ENCODE peak calls at places on chromosomes 1 and 21, in five cellular contexts. X is NCI-H1417, P is NCI-H345, Y is activated T-cell treated with anti-CD3 and anti-CD28 coated beads for 1 hour, S is colonic mucosa. L is an unnamed sample.

GRCh38 chr1:153400244-153400643 is 9.4 kb upstream of the S100A8 start:
- DNase-seq in Y (no peak), X (peak; percentile 28), P (peak; percentile 65), S (no peak), L (peak; percentile 0)

GRCh38 chr1:157993179-157994080 is at the start of gene KIRREL1:
- DNase-seq in S (peak; percentile 48), X (peak; percentile 32), Y (no peak), P (no peak), L (peak; percentile 73)

GRCh38 chr21:39696620-39697019 is 48.4 kb upstream of the IGSF5 start:
- DNase-seq in X (no peak), Y (no peak), S (peak; percentile 73), P (peak; percentile 40), L (peak; percentile 53)

GRCh38 chr1:205493241-205494085 is 11.0 kb upstream of the CDK18 start:
- DNase-seq in S (no peak), Y (no peak), P (peak; percentile 27), X (no peak), L (no peak)

GRCh38 chr1:174114788-174115448 is 44.4 kb upstream of the RABGAP1L start:
- DNase-seq in X (peak; percentile 55), Y (no peak), P (peak; percentile 32), S (peak; percentile 50), L (peak; percentile 38)

GRCh38 chr1:147169840-147170674 is 2.2 kb downstream of the PRKAB2 start:
- DNase-seq in X (no peak), P (no peak), Y (no peak), S (no peak), L (no peak)

GRCh38 chr1:59367269-59368006 is 70.5 kb downstream of the FGGY start:
- DNase-seq in S (peak; percentile 24), P (no peak), X (no peak), Y (no peak), L (no peak)

GRCh38 chr1:170445096-170445495 is 86.9 kb upstream of the GORAB start:
- DNase-seq in P (no peak), X (no peak), Y (no peak), S (no peak), L (no peak)

GRCh38 chr1:166972827-166973226 is 2.5 kb downstream of the ILDR2 start:
- DNase-seq in S (no peak), X (peak; percentile 87), Y (no peak), P (peak; percentile 68), L (no peak)

GRCh38 chr1:79874289-79874688 is 867.8 kb upstream of the ADGRL4 start:
- DNase-seq in X (no peak), P (no peak), Y (no peak), S (no peak), L (no peak)

GRCh38 chr1:18722270-18722669 is 91.6 kb downstream of the PAX7 start:
- DNase-seq in X (no peak), S (no peak), Y (no peak), P (no peak), L (no peak)

GRCh38 chr1:15430787-15431570 is 7.3 kb upstream of the CTRC start:
- DNase-seq in P (peak; percentile 60), S (peak; percentile 86), Y (peak; percentile 72), X (peak; percentile 9), L (peak; percentile 11)

GRCh38 chr1:83596331-83596730 is 402.6 kb downstream of the TTLL7 start:
- DNase-seq in P (no peak), S (no peak), X (no peak), Y (no peak), L (no peak)

GRCh38 chr1:113036639-113037321 is 36.2 kb upstream of the LRIG2 start:
- DNase-seq in S (no peak), Y (no peak), X (peak; percentile 54), P (no peak), L (no peak)